ENCODE peak calls at places on chromosome 12, in ten cellular contexts. Q is esophagus muscularis mucosa, H is IMR-90, C is tibial nerve, K is NB4, F is uterus, S is ovary, A is A549, W is lower leg skin, T is transverse colon. Z is an unnamed sample.
A peak's percentile ranks its signal among the peaks of the same experiment; 100 is the strongest.

GRCh38 chr12:95694148-95694547 is 96.4 kb downstream of the NTN4 start:
- DNase-seq in W (no peak), K (no peak), A (no peak), H (no peak), S (peak; percentile 60), F (no peak), T (peak; percentile 63), C (no peak), Q (no peak), Z (no peak)

GRCh38 chr12:41184864-41185263 is 3.3 kb upstream of the PDZRN4 start:
- DNase-seq in Q (no peak), A (no peak), W (no peak), F (no peak), T (no peak), H (no peak), C (no peak), S (peak; percentile 45), K (no peak), Z (no peak)

GRCh38 chr12:121765573-121765972 is 27.9 kb downstream of the RHOF start:
- DNase-seq in W (no peak), C (no peak), Q (no peak), S (no peak), H (peak; percentile 97), K (peak; percentile 72), F (peak; percentile 79), A (no peak), T (no peak), Z (peak; percentile 65)

GRCh38 chr12:1130164-1130563 is 139.1 kb downstream of the ERC1 start:
- DNase-seq in Q (no peak), K (peak; percentile 49), S (no peak), T (peak; percentile 80), A (no peak), W (no peak), H (no peak), F (no peak), C (no peak), Z (no peak)

GRCh38 chr12:64025174-64025958 is 180.9 kb downstream of the SRGAP1 start:
- DNase-seq in C (no peak), H (no peak), K (no peak), Q (no peak), A (no peak), T (no peak), W (no peak), S (no peak), F (no peak), Z (no peak)

GRCh38 chr12:105292705-105293104 is 37.8 kb upstream of the C12orf75 start:
- DNase-seq in C (no peak), Q (peak; percentile 3), S (no peak), F (no peak), T (no peak), W (no peak), K (no peak), H (peak; percentile 31), A (no peak), Z (no peak)

GRCh38 chr12:31506907-31507306 is 84.0 kb downstream of the DENND5B start:
- DNase-seq in W (no peak), Q (no peak), C (no peak), S (no peak), A (no peak), T (no peak), F (no peak), K (no peak), H (peak; percentile 63), Z (no peak)

GRCh38 chr12:121144416-121144914 is 11.8 kb downstream of the P2RX7 start:
- DNase-seq in K (peak; percentile 86), Q (no peak), S (no peak), W (no peak), F (no peak), A (no peak), C (no peak), T (no peak), H (peak; percentile 46), Z (no peak)

GRCh38 chr12:130873825-130874224 is 2.0 kb downstream of the RAN start:
- DNase-seq in F (no peak), T (no peak), Q (no peak), A (no peak), S (no peak), W (no peak), K (no peak), C (no peak), H (no peak), Z (no peak)

GRCh38 chr12:130871286-130872178 is at the start of gene RAN:
- DNase-seq in H (peak; percentile 92), T (peak; percentile 94), Q (peak; percentile 94), S (peak; percentile 91), A (peak; percentile 95), F (peak; percentile 89), C (peak; percentile 60), K (peak; percentile 97), W (peak; percentile 83), Z (peak; percentile 97)

GRCh38 chr12:130870442-130871285 is 1.2 kb upstream of the RAN start:
- DNase-seq in T (peak; percentile 60), S (peak; percentile 63), A (peak; percentile 98), H (peak; percentile 83), F (peak; percentile 66), W (peak; percentile 63), Q (peak; percentile 93), C (peak; percentile 46), K (peak; percentile 99), Z (peak; percentile 56)

GRCh38 chr12:130873106-130873795 is 1.4 kb downstream of the RAN start:
- DNase-seq in H (no peak), S (no peak), T (no peak), A (no peak), K (no peak), W (no peak), C (no peak), Q (no peak), F (no peak), Z (no peak)

DNA sequence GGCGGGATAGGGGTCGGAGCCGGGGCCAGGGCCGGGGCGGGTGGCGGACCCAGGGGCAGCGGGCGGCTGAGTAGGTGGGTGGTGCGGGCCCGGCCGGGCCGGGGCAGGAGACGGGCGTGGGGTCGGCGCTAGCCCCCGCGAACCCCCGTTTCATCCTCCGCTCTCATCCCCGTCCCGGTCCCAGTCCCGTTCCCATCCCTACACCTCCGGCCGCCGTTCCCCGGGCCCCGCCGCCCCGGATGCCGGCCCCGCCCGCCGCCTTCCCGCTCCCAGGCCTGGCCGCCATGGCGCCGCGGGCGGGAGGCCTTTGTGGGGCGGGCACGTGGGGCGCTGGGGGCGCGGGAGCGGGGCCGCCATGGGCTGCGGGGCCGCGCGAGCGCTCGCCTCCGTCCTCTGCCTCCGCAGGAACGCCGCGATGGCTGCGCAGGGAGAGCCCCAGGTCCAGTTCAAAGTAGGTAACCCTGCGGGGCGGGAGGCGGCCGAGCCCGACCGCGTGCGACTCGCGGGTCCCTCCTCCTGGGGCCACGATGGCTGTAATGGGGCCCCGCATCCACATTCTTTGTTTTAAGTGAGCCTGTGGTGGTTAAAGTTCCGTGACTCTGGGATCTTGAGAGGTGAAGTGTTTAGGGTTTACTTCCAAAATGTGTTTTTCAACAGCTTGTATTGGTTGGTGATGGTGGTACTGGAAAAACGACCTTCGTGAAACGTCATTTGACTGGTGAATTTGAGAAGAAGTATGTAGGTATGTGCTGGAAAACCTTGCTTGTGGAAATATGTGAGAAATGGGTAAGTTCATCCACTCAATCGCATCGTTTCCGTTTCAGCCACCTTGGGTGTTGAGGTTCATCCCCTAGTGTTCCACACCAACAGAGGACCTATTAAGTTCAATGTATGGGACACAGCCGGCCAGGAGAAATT is 572 bp downstream of the RAN start:
- DNase-seq in F (no peak), S (no peak), W (no peak), T (peak; percentile 37), Q (no peak), A (peak; percentile 46), K (peak; percentile 56), C (peak; percentile 9), H (no peak), Z (peak; percentile 33)
- TF ChIP-seq POLR2A in F (no peak), S (no peak), W (no peak), T (no peak), Q (no peak), A (no peak), K (no peak), C (no peak), H (no peak), Z (no peak)

GRCh38 chr12:75389706-75390105 is 1.2 kb upstream of the GLIPR1L2 start:
- DNase-seq in F (no peak), K (no peak), A (no peak), T (no peak), W (no peak), S (no peak), H (no peak), Q (no peak), C (no peak), Z (no peak)

GRCh38 chr12:75389061-75389460 is 1.8 kb upstream of the GLIPR1L2 start:
- DNase-seq in C (no peak), A (no peak), H (peak; percentile 40), F (no peak), T (no peak), K (peak; percentile 20), W (no peak), S (no peak), Q (no peak), Z (peak; percentile 13)

GRCh38 chr12:75390156-75390898 is 562 bp upstream of the GLIPR1L2 start:
- DNase-seq in S (no peak), W (no peak), A (no peak), H (no peak), T (no peak), C (no peak), K (no peak), Q (no peak), F (no peak), Z (no peak)

DNA sequence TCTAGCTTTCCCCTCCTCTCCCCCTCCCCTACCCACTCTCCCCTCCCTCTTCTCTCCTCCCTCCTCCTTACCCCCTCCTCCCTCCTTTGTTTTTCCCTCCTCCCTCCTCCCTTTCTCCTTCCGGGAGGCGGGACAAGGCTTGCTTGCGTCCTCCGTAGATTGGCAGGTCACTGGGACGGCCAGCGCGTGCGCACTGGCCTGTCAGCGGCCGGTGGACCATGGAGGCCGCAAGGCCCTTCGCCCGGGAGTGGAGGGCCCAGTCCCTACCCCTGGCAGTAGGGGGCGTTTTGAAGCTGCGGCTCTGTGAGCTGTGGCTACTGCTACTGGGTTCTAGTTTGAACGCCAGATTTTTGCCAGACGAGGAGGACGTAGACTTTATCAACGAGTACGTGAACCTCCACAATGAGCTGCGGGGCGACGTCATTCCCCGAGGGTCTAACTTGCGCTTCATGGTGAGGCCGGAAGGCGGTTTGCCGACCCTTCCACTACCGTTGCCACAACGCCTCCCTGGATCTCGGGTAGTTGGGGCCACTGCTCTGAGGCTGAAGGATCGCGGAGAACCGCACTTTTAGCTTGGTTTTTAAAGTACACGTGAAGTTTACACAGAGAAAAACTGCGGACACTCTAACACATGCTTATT is at the start of gene GLIPR1L2:
- DNase-seq in F (peak; percentile 95), A (peak; percentile 81), W (peak; percentile 91), S (peak; percentile 96), H (peak; percentile 97), T (peak; percentile 95), K (peak; percentile 99), C (peak; percentile 89), Q (peak; percentile 97), Z (peak; percentile 70)
- TF ChIP-seq POLR2A in F (peak; percentile 89), A (peak; percentile 70), W (no peak), S (peak; percentile 90), H (no peak), T (peak; percentile 52), K (peak; percentile 42), C (peak; percentile 89), Q (peak; percentile 70), Z (peak; percentile 56)

GRCh38 chr12:24902521-24903304 is 46.2 kb downstream of the BCAT1 start:
- DNase-seq in W (no peak), T (no peak), A (no peak), K (no peak), C (no peak), Q (no peak), S (no peak), H (no peak), F (no peak), Z (no peak)

GRCh38 chr12:24903305-24904088 is 45.4 kb downstream of the BCAT1 start:
- DNase-seq in W (no peak), K (no peak), H (no peak), S (no peak), F (no peak), C (no peak), T (no peak), A (no peak), Q (no peak), Z (no peak)

GRCh38 chr12:24904871-24905270 is 44.0 kb downstream of the BCAT1 start:
- DNase-seq in C (no peak), Q (peak; percentile 4), K (no peak), S (no peak), F (no peak), A (no peak), W (no peak), H (no peak), T (no peak), Z (no peak)

GRCh38 chr12:24899503-24900098 is 49.3 kb downstream of the BCAT1 start:
- DNase-seq in C (no peak), H (no peak), F (no peak), S (no peak), W (no peak), T (no peak), K (no peak), Q (no peak), A (no peak), Z (no peak)

DNA sequence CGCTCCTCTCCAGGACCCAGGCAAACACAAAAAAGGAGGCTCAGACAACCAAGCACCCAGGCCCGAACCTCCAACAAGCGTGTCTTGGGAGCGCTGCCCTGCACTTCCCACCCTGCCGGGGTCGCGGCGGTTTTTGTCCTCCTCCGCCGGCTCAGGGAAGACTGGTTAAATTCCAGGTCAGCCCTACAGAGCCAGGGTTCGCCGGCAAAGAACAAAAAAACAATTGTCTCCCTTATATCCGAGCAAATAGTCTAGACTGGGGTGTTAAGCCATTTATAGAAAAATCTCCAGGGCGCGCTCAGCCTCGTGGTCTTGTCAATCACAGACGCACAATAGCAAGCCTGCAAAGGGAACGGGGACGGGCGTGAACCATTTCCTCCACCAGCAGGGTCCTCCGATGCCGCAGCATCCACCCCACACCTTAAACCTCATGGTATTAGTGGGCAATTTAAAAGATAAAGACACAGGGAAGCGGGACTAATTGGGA is 46.9 kb downstream of the BCAT1 start:
- DNase-seq in F (no peak), T (no peak), K (no peak), H (no peak), A (no peak), S (no peak), Q (no peak), W (no peak), C (no peak), Z (no peak)
- TF ChIP-seq POLR2A in F (no peak), T (no peak), K (no peak), H (no peak), A (no peak), S (no peak), Q (no peak), W (no peak), C (no peak), Z (no peak)

GRCh38 chr12:9064815-9065606 is 50.7 kb downstream of the A2M start:
- DNase-seq in T (peak; percentile 87), K (no peak), H (no peak), A (peak; percentile 60), F (peak; percentile 73), Q (peak; percentile 94), W (peak; percentile 75), C (peak; percentile 47), S (peak; percentile 81), Z (no peak)
- TF ChIP-seq POLR2A in T (peak; percentile 83), K (no peak), H (no peak), A (peak; percentile 67), F (peak; percentile 92), Q (peak; percentile 86), W (no peak), C (peak; percentile 84), S (peak; percentile 89), Z (no peak)